ENCODE peak calls at places on chromosomes 5 and 9, in four cellular contexts. V is HepG2, C is H1, A is K562. M is an unnamed sample.

GRCh38 chr5:30183736-30184135 is 1009.8 kb upstream of the CDH6 start:
- DNase-seq in A (no peak), C (no peak), V (no peak), M (no peak)

GRCh38 chr9:23088932-23089364 is 642.3 kb downstream of the DMRTA1 start:
- DNase-seq in V (no peak), C (peak), A (no peak), M (peak)

GRCh38 chr5:79771387-79771786 is 81.8 kb downstream of the CMYA5 start:
- DNase-seq in C (no peak), A (no peak), V (no peak), M (no peak)

GRCh38 chr9:6968271-6968670 is 210.5 kb downstream of the KDM4C start:
- DNase-seq in V (no peak), C (no peak), A (no peak), M (no peak)

GRCh38 chr5:111635946-111636315 is 121.1 kb downstream of the NREP start:
- DNase-seq in A (no peak), C (no peak), V (no peak), M (no peak)

GRCh38 chr9:126671381-126671831 is 57.7 kb downstream of the LMX1B start:
- DNase-seq in C (no peak), A (no peak), V (no peak), M (no peak)

GRCh38 chr9:135004772-135005171 is 82.7 kb upstream of the OLFM1 start:
- DNase-seq in A (no peak), C (no peak), V (no peak), M (no peak)

GRCh38 chr9:122374885-122375420 is 4.1 kb downstream of the PTGS1 start:
- DNase-seq in V (no peak), C (no peak), A (peak), M (peak)

GRCh38 chr9:107760469-107761242 is 271.1 kb upstream of the KLF4 start:
- DNase-seq in C (no peak), A (no peak), V (no peak), M (no peak)

GRCh38 chr9:113906411-113907110 is 30.5 kb downstream of the ZNF618 start:
- DNase-seq in A (no peak), V (no peak), C (peak), M (peak)
- H2AFZ ChIP-seq in A (no peak), V (no peak), C (no peak), M (no peak)

DNA sequence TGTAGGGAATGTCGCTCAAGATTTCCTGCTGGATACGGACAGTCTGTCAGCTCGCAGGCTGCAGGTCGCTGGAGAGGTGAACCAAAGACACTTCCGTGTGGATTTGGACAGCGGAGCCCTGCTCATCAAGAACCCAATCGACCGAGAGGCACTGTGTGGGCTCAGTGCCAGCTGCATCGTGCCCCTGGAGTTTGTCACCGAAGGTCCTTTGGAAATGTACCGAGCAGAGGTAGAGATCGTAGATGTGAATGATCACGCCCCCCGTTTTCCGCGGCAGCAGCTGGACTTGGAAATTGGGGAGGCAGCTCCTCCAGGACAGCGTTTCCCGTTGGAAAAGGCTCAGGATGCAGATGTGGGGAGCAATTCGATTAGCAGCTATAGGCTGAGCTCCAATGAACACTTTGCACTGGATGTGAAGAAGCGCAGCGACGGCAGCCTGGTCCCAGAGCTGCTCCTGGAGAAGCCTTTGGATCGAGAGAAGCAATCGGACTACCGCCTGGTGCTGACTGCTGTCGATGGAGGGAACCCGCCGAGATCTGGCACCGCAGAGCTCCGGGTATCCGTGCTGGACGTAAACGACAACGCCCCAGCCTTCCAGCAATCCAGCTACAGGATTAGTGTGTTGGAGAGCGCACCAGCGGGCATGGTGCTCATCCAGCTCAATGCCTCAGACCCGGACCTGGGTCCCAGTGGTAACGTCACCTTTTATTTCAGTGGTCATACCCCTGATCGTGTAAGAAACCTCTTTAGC is 650 bp downstream of the PCDHGC4 start:
- DNase-seq in C (no peak), V (no peak), A (no peak), M (no peak)
- H3K9ac ChIP-seq in C (peak), V (no peak), A (peak), M (no peak)

GRCh38 chr9:92276223-92277007 is 17.1 kb downstream of the IARS1 start:
- DNase-seq in C (no peak), A (no peak), V (no peak), M (no peak)

GRCh38 chr9:92279302-92279701 is 14.2 kb downstream of the IARS1 start:
- DNase-seq in C (no peak), V (no peak), A (no peak), M (no peak)

GRCh38 chr9:92275541-92275940 is 18.0 kb downstream of the IARS1 start:
- DNase-seq in C (no peak), A (no peak), V (no peak), M (no peak)

DNA sequence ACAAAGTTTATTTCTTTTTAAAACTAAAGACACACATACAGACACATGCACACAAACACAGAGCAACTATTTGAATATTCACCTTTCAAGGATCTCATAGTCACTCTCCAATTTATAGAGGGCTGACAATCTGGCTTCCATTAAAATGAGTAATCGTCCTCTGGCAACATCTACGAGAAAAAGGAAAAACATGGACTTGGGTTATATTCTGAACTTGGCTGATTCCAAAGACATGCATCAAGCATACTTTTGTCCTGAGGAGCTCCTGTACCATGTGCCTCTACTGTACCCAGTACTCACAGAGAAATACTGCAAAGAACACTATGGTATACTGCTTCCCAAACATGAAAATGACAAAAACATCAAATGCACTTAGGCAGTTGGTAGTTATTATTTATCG is 15.4 kb downstream of the IARS1 start:
- DNase-seq in V (no peak), A (no peak), C (no peak), M (no peak)
- TF ChIP-seq JUN in V (no peak), A (no peak), C (no peak), M (no peak)

GRCh38 chr9:129237195-129237611 is 59.1 kb upstream of the IER5L start:
- DNase-seq in C (no peak), A (peak), V (no peak), M (peak)
- H2AFZ ChIP-seq in C (no peak), A (peak), V (no peak), M (peak)

GRCh38 chr5:176902102-176902814 is 3.1 kb upstream of the HK3 start:
- DNase-seq in V (no peak), C (no peak), A (no peak), M (no peak)

GRCh38 chr5:176901260-176902101 is 2.3 kb upstream of the HK3 start:
- DNase-seq in A (no peak), C (no peak), V (no peak), M (no peak)

GRCh38 chr5:176899946-176900782 is 1.0 kb upstream of the HK3 start:
- DNase-seq in V (no peak), A (no peak), C (no peak), M (no peak)

GRCh38 chr5:176899296-176899891 is at the start of gene HK3:
- DNase-seq in A (no peak), C (no peak), V (no peak), M (peak)

DNA sequence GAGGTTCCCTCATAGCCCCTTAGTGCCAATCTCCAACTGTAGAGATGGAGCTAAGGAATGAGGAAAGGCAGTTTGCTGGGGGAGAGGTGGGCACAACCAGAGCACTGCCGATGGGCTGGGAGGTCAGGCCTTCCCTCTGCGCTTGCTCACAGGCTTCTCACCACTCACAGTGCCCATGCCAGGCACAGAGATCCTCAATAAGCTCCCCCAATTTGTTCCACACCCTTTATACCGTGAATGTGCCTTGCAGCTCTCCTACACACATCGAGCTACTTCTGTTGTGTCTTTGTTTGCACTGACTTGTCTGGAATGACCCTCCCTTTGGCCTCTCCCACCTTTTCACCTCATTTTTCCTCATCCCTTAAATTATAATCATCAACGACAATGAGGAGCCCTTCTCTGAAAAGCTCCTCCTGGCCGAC is 1.6 kb upstream of the HK3 start:
- DNase-seq in C (no peak), A (no peak), V (no peak), M (no peak)
- H3K9ac ChIP-seq in C (no peak), A (no peak), V (no peak), M (no peak)

M was measured in endothelial cell of umbilical vein.